ENCODE peak calls at places on chromosome 5, in seven cellular contexts. O is spleen, L is fibroblast of pulmonary artery, H is Panc1, N is cardiac fibroblast, R is fibroblast of lung, A is coronary artery. Q is an unnamed sample.

GRCh38 chr5:95907740-95908706 is 53.6 kb downstream of the ELL2 start:
- DNase-seq in L (no peak), R (no peak), H (no peak), A (no peak), N (no peak), O (no peak), Q (no peak)

GRCh38 chr5:76521240-76521758 is 101.9 kb downstream of the F2RL2 start:
- DNase-seq in H (no peak), A (no peak), O (no peak), N (peak; percentile 84), R (peak; percentile 95), L (peak; percentile 85), Q (peak; percentile 87)

GRCh38 chr5:16773990-16774389 is 157.2 kb upstream of the RETREG1 start:
- DNase-seq in H (no peak), L (no peak), N (peak; percentile 64), R (peak; percentile 29), A (no peak), O (no peak), Q (no peak)

GRCh38 chr5:148542812-148543211 is 111.5 kb downstream of the HTR4 start:
- DNase-seq in O (no peak), H (no peak), L (no peak), N (peak; percentile 8), R (peak; percentile 13), A (no peak), Q (no peak)

GRCh38 chr5:150368526-150368925 is 11.0 kb downstream of the TCOF1 start:
- DNase-seq in L (no peak), R (no peak), H (no peak), N (no peak), A (no peak), O (no peak), Q (no peak)

GRCh38 chr5:98593418-98593817 is 180.0 kb upstream of the RGMB start:
- DNase-seq in A (no peak), N (no peak), L (peak; percentile 41), H (no peak), R (no peak), O (no peak), Q (no peak)

GRCh38 chr5:14025566-14026276 is 81.2 kb upstream of the DNAH5 start:
- DNase-seq in R (no peak), O (no peak), N (no peak), L (no peak), H (no peak), A (no peak), Q (no peak)

GRCh38 chr5:143054480-143054941 is 284.3 kb downstream of the ARHGAP26 start:
- DNase-seq in N (peak; percentile 54), R (peak; percentile 75), A (no peak), L (peak; percentile 50), O (no peak), H (no peak), Q (no peak)

GRCh38 chr5:163248856-163249255 is 188.5 kb upstream of the CCNG1 start:
- DNase-seq in R (peak; percentile 93), L (peak; percentile 1), H (no peak), N (peak; percentile 49), A (no peak), O (no peak), Q (peak; percentile 79)

GRCh38 chr5:61450170-61450815 is 118.2 kb downstream of the ZSWIM6 start:
- DNase-seq in L (peak; percentile 88), A (no peak), R (peak; percentile 98), O (no peak), N (peak; percentile 86), H (peak; percentile 39), Q (peak; percentile 88)

GRCh38 chr5:178196986-178197385 is 7.3 kb upstream of the HNRNPAB start:
- DNase-seq in H (no peak), A (peak; percentile 43), R (no peak), O (no peak), L (no peak), N (no peak), Q (no peak)

GRCh38 chr5:40355181-40355580 is 324.5 kb upstream of the PTGER4 start:
- DNase-seq in L (no peak), N (no peak), H (no peak), O (peak; percentile 71), A (no peak), R (no peak), Q (no peak)

GRCh38 chr5:87413116-87413645 is 451 bp upstream of the CCNH start:
- DNase-seq in L (no peak), R (peak; percentile 20), N (no peak), H (no peak), O (no peak), A (no peak), Q (no peak)

GRCh38 chr5:89106479-89106878 is 223.5 kb upstream of the MEF2C start:
- DNase-seq in H (no peak), R (no peak), N (no peak), A (no peak), L (no peak), O (no peak), Q (no peak)

GRCh38 chr5:113215401-113216060 is 219.3 kb downstream of the TSSK1B start:
- DNase-seq in L (no peak), R (peak; percentile 65), A (no peak), H (no peak), O (no peak), N (peak; percentile 44), Q (peak; percentile 79)

GRCh38 chr5:64206653-64207052 is 41.0 kb downstream of the RNF180 start:
- DNase-seq in O (no peak), N (no peak), L (no peak), A (no peak), R (no peak), H (no peak), Q (peak; percentile 2)

GRCh38 chr5:40401281-40401680 is 278.4 kb upstream of the PTGER4 start:
- DNase-seq in H (no peak), N (peak; percentile 74), O (no peak), L (peak; percentile 26), R (no peak), A (no peak), Q (peak; percentile 48)

GRCh38 chr5:111551569-111552275 is 39.4 kb upstream of the STARD4 start:
- DNase-seq in L (peak; percentile 45), O (no peak), N (peak; percentile 51), R (peak; percentile 49), H (no peak), A (no peak), Q (peak; percentile 31)

GRCh38 chr5:60710362-60710761 is 10.4 kb upstream of the DEPDC1B start:
- DNase-seq in O (no peak), L (no peak), A (no peak), R (no peak), N (no peak), H (no peak), Q (no peak)

GRCh38 chr5:54525226-54525625 is 7.7 kb downstream of the SNX18 start:
- DNase-seq in N (no peak), A (no peak), R (no peak), H (no peak), L (no peak), O (no peak), Q (no peak)

GRCh38 chr5:42005561-42006153 is 80.6 kb downstream of the FBXO4 start:
- DNase-seq in O (no peak), A (no peak), R (peak; percentile 15), H (peak; percentile 17), N (peak; percentile 42), L (peak; percentile 45), Q (peak; percentile 39)

GRCh38 chr5:40780199-40780598 is 18.0 kb downstream of the PRKAA1 start:
- DNase-seq in L (no peak), A (no peak), H (no peak), N (no peak), O (no peak), R (no peak), Q (no peak)

GRCh38 chr5:132497488-132497997 is 7.0 kb upstream of the IRF1 start:
- DNase-seq in O (peak; percentile 83), L (peak; percentile 94), N (peak; percentile 93), R (peak; percentile 95), H (no peak), A (peak; percentile 91), Q (peak; percentile 95)
- H3K4me3 ChIP-seq in O (no peak overlapping the region), L (peak overlapping the region; percentile 70), N (peak overlapping the region; percentile 58), R (peak overlapping the region; percentile 51), H (peak overlapping the region; percentile 91), A (peak overlapping the region; percentile 68), Q (peak overlapping the region; percentile 51)

GRCh38 chr5:168047669-168048111 is 243.8 kb upstream of the WWC1 start:
- DNase-seq in H (no peak), O (no peak), A (no peak), N (peak; percentile 2), R (peak; percentile 54), L (no peak), Q (peak; percentile 31)

GRCh38 chr5:168046163-168046562 is 245.3 kb upstream of the WWC1 start:
- DNase-seq in O (no peak), L (no peak), A (no peak), H (no peak), N (no peak), R (no peak), Q (no peak)

GRCh38 chr5:168042284-168043080 is 249.0 kb upstream of the WWC1 start:
- DNase-seq in O (no peak), L (no peak), N (no peak), H (no peak), A (no peak), R (peak; percentile 66), Q (no peak)

GRCh38 chr5:168048486-168048885 is 243.0 kb upstream of the WWC1 start:
- DNase-seq in R (no peak), O (no peak), N (no peak), H (no peak), L (no peak), A (no peak), Q (no peak)

GRCh38 chr5:168047043-168047668 is 244.3 kb upstream of the WWC1 start:
- DNase-seq in H (peak; percentile 15), N (peak; percentile 53), A (no peak), O (no peak), L (peak; percentile 61), R (peak; percentile 57), Q (peak; percentile 50)
- TF ChIP-seq CTCF in H (peak; percentile 76), N (peak; percentile 29), A (no peak), O (no peak), L (peak; percentile 38), R (no peak), Q (peak; percentile 46)

GRCh38 chr5:125064610-125065009 is 318.2 kb upstream of the ZNF608 start:
- DNase-seq in A (no peak), R (peak; percentile 81), N (peak; percentile 33), H (no peak), O (no peak), L (no peak), Q (peak; percentile 40)
- H3K4me3 ChIP-seq in A (no peak overlapping the region), R (no peak overlapping the region), N (no peak overlapping the region), H (no peak overlapping the region), O (no peak overlapping the region), L (no peak overlapping the region), Q (no peak overlapping the region)

GRCh38 chr5:53369681-53370080 is 110.7 kb upstream of the FST start:
- DNase-seq in O (no peak), N (no peak), R (peak; percentile 69), L (no peak), H (no peak), A (no peak), Q (no peak)

GRCh38 chr5:53368516-53368915 is 111.9 kb upstream of the FST start:
- DNase-seq in L (peak; percentile 44), R (peak; percentile 77), N (peak; percentile 76), A (no peak), O (no peak), H (no peak), Q (peak; percentile 56)

GRCh38 chr5:53368966-53369605 is 111.3 kb upstream of the FST start:
- DNase-seq in R (no peak), H (no peak), L (peak; percentile 44), N (peak; percentile 43), A (no peak), O (no peak), Q (no peak)

GRCh38 chr5:53376853-53377252 is 103.6 kb upstream of the FST start:
- DNase-seq in L (no peak), O (no peak), N (no peak), A (no peak), H (no peak), R (no peak), Q (no peak)

GRCh38 chr5:53373420-53374188 is 106.8 kb upstream of the FST start:
- DNase-seq in R (peak; percentile 75), O (no peak), A (no peak), L (peak; percentile 72), N (peak; percentile 83), H (no peak), Q (no peak)
- TF ChIP-seq CTCF in R (no peak), O (no peak), A (no peak), L (no peak), N (no peak), H (no peak), Q (no peak)